ENCODE peak calls at places on chromosomes 13 and 19, in eight cellular contexts. R is DND-41, Y is hepatocyte, K is PC-3, S is GM23338, G is GM23248, U is SK-N-SH, A is neural progenitor cell. T is an unnamed sample.

GRCh38 chr19:2648528-2648937 is 54.0 kb downstream of the GNG7 start:
- DNase-seq in R (peak; percentile 79), Y (peak; percentile 83), K (peak; percentile 83), S (peak; percentile 86), G (peak; percentile 83), U (peak; percentile 93), A (peak; percentile 81), T (peak; percentile 88)

GRCh38 chr19:46030861-46031550 is 8.2 kb upstream of the PGLYRP1 start:
- DNase-seq in R (no peak), Y (peak; percentile 69), K (no peak), S (no peak), G (no peak), U (no peak), A (no peak), T (no peak)

GRCh38 chr19:5623397-5624153 is 692 bp downstream of the SAFB start:
- DNase-seq in R (no peak), Y (peak; percentile 17), K (no peak), S (no peak), G (no peak), U (peak; percentile 55), A (peak; percentile 16), T (peak; percentile 58)

GRCh38 chr19:39870171-39870971 is 24.2 kb upstream of the FBL start:
- DNase-seq in R (no peak), Y (no peak), K (no peak), S (peak; percentile 91), G (no peak), U (no peak), A (peak; percentile 52), T (no peak)

GRCh38 chr13:30864352-30865130 is 41.5 kb upstream of the MEDAG start:
- DNase-seq in R (no peak), Y (peak; percentile 55), K (no peak), S (peak; percentile 30), G (peak; percentile 89), U (peak; percentile 71), A (peak; percentile 18), T (no peak)

GRCh38 chr19:6801397-6802086 is 29.0 kb downstream of the VAV1 start:
- DNase-seq in R (peak; percentile 95), Y (no peak), K (peak; percentile 72), S (peak; percentile 77), G (peak; percentile 21), U (peak; percentile 32), A (no peak), T (peak; percentile 97)

GRCh38 chr19:3179739-3180293 is 1.2 kb downstream of the S1PR4 start:
- DNase-seq in R (peak; percentile 51), Y (no peak), K (no peak), S (no peak), G (no peak), U (no peak), A (no peak), T (no peak)

GRCh38 chr13:41780736-41781708 is 179.9 kb downstream of the VWA8 start:
- DNase-seq in R (no peak), Y (no peak), K (no peak), S (no peak), G (peak; percentile 86), U (no peak), A (no peak), T (no peak)

GRCh38 chr19:39828634-39829032 is 5.3 kb downstream of the DYRK1B start:
- DNase-seq in R (no peak), Y (no peak), K (no peak), S (no peak), G (no peak), U (no peak), A (no peak), T (no peak)

GRCh38 chr13:27988520-27988919 is at the start of gene URAD:
- DNase-seq in R (no peak), Y (peak; percentile 55), K (no peak), S (no peak), G (no peak), U (no peak), A (no peak), T (no peak)

GRCh38 chr19:7614859-7615741 is 14.2 kb downstream of the XAB2 start:
- DNase-seq in R (no peak), Y (no peak), K (no peak), S (no peak), G (no peak), U (no peak), A (no peak), T (no peak)

GRCh38 chr19:38288127-38288855 is 15.8 kb upstream of the C19orf33 start:
- DNase-seq in R (no peak), Y (no peak), K (no peak), S (no peak), G (no peak), U (peak; percentile 76), A (no peak), T (no peak)

GRCh38 chr19:17089238-17089637 is 13.7 kb downstream of the MYO9B start:
- DNase-seq in R (no peak), Y (peak; percentile 50), K (no peak), S (no peak), G (peak; percentile 30), U (no peak), A (no peak), T (no peak)

GRCh38 chr13:26549713-26550112 is 7.8 kb upstream of the WASF3 start:
- DNase-seq in R (no peak), Y (no peak), K (no peak), S (no peak), G (no peak), U (no peak), A (no peak), T (no peak)

GRCh38 chr13:69496951-69497350 is 610.7 kb upstream of the ATXN8OS start:
- DNase-seq in R (no peak), Y (no peak), K (no peak), S (no peak), G (no peak), U (no peak), A (no peak), T (no peak)

GRCh38 chr13:48686810-48687209 is 33.1 kb downstream of the CYSLTR2 start:
- DNase-seq in R (no peak), Y (no peak), K (no peak), S (no peak), G (no peak), U (no peak), A (no peak), T (peak; percentile 12)

GRCh38 chr13:88483202-88483601 is 812.0 kb downstream of the SLITRK5 start:
- DNase-seq in R (no peak), Y (no peak), K (no peak), S (no peak), G (no peak), U (no peak), A (no peak), T (no peak)

GRCh38 chr13:33867472-33867871 is 49.5 kb downstream of the RFC3 start:
- DNase-seq in R (no peak), Y (no peak), K (no peak), S (no peak), G (no peak), U (no peak), A (no peak), T (no peak)

GRCh38 chr13:33865945-33866344 is 48.0 kb downstream of the RFC3 start:
- DNase-seq in R (no peak), Y (no peak), K (no peak), S (no peak), G (no peak), U (no peak), A (no peak), T (peak; percentile 80)

GRCh38 chr13:33870046-33870668 is 52.2 kb downstream of the RFC3 start:
- DNase-seq in R (no peak), Y (no peak), K (no peak), S (no peak), G (no peak), U (no peak), A (no peak), T (no peak)

GRCh38 chr13:33869005-33869404 is 51.1 kb downstream of the RFC3 start:
- DNase-seq in R (no peak), Y (no peak), K (no peak), S (no peak), G (no peak), U (no peak), A (no peak), T (no peak)

GRCh38 chr13:33868343-33868994 is 50.5 kb downstream of the RFC3 start:
- DNase-seq in R (no peak), Y (no peak), K (no peak), S (no peak), G (no peak), U (no peak), A (no peak), T (no peak)
- H3K4me1 ChIP-seq in R (no peaks in the 10 kb centered on the region), Y (peaks cover 12% of the 10 kb centered on the region), K (no peaks in the 10 kb centered on the region), S (no peaks in the 10 kb centered on the region), G (no peaks in the 10 kb centered on the region), U (no peaks in the 10 kb centered on the region), A (no peaks in the 10 kb centered on the region), T (peaks cover 46% of the 10 kb centered on the region)

DNA sequence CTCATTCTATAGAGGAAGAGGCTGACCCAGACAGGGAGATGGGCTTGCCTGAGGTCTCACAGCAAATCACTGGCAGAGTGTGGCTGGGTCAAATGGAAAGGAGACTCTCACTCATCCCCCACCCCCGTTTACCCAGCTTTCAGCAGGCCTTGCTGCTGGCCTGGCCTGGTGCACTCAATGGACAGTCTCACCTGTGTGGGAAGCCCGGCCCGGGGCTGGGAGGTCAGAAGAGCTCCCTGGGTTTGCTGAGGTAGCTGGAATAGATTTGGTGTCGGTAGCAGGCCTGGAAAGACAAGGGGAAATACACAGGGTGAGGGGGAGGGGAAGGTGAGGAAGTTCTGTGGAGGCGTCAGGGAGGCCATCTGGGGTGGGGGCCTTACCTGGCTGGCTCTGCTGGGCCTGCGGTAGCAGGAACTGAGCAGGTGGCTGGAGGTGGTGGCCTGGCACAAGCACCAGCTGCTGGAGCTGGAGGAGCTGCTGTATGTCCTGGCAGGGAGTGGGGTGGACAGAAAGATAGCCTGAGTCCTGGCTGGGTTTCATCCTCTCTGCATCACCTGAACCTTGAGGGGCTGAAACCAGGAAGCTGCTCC is 23.5 kb downstream of the ZNF574 start:
- DNase-seq in R (no peak), Y (no peak), K (no peak), S (no peak), G (no peak), U (no peak), A (no peak), T (no peak)
- H4K20me1 ChIP-seq in R (no peaks in the 10 kb centered on the region), Y (no peaks in the 10 kb centered on the region), K (no peaks in the 10 kb centered on the region), S (no peaks in the 10 kb centered on the region), G (no peaks in the 10 kb centered on the region), U (no peaks in the 10 kb centered on the region), A (no peaks in the 10 kb centered on the region), T (peaks cover 28% of the 10 kb centered on the region)

GRCh38 chr19:13043285-13043684 is 48.0 kb downstream of the NFIX start:
- DNase-seq in R (no peak), Y (no peak), K (no peak), S (no peak), G (no peak), U (no peak), A (no peak), T (no peak)
- H3K4me1 ChIP-seq in R (no peaks in the 10 kb centered on the region), Y (peaks cover 11% of the 10 kb centered on the region), K (peaks cover 13% of the 10 kb centered on the region), S (peaks cover 3% of the 10 kb centered on the region), G (peaks cover 74% of the 10 kb centered on the region), U (peaks cover 20% of the 10 kb centered on the region), A (no peaks in the 10 kb centered on the region), T (no peaks in the 10 kb centered on the region)

DNA sequence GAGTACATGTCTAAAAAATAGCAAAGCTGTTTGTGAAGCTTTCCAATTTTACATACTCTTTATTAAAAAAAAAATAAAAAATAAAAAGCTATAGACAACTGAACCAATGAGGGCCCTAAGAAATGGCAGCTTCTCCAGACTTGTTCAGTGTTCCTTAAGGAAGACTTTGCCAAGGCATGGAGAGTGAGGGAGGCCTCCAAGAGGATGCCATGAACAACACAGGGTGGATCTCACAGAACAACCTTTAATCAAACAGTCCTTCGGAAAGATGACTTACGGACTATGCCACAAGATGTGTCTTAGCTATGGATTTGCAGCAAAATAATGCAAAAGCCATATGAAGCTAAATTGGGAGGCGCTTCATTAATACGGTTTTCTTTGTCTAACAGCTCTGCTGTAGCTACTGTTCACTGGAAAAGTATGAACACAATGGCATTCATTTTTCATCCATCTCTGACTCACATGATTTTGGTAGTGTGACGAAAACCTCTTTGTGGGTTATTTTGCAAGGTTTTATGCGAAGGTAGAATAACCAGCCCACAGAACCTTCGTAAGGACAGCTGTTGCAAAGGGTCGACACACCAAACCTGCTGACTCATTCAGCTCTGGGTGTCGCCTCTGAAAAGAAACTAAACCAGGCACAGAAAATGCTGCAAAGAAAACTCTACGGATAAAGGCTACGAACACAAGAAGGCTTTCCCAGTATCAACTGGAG is 27.7 kb downstream of the EFNB2 start:
- DNase-seq in R (peak; percentile 64), Y (peak; percentile 52), K (peak; percentile 75), S (peak; percentile 48), G (peak; percentile 79), U (no peak), A (peak; percentile 24), T (no peak)
- H4K20me1 ChIP-seq in R (no peaks in the 10 kb centered on the region), Y (peaks cover 13% of the 10 kb centered on the region), K (no peaks in the 10 kb centered on the region), S (no peaks in the 10 kb centered on the region), G (no peaks in the 10 kb centered on the region), U (no peaks in the 10 kb centered on the region), A (peaks cover 100% of the 10 kb centered on the region), T (no peaks in the 10 kb centered on the region)